ENCODE peak calls at places on chromosomes 6 and 20, in ten cellular contexts. K, M, F, H, W, V, Y, P, R and T are unnamed samples.

GRCh38 chr6:35663447-35664235 is 25.1 kb downstream of the FKBP5 start:
- DNase-seq in Y (no peak), W (no peak), P (peak), F (peak), M (peak), V (peak), R (peak), H (no peak), K (no peak), T (no peak)

GRCh38 chr6:64750910-64751309 is 956.1 kb downstream of the EYS start:
- DNase-seq in M (no peak), V (no peak), W (no peak), Y (no peak), R (no peak), F (no peak), H (no peak), K (no peak), P (no peak), T (no peak)

GRCh38 chr6:113860165-113860955 is 3.2 kb downstream of the MARCKS start:
- DNase-seq in M (peak), V (peak), P (peak), K (peak), H (no peak), W (no peak), F (peak), Y (no peak), R (peak), T (peak)

GRCh38 chr6:168083142-168083885 is 4.3 kb upstream of the FRMD1 start:
- DNase-seq in F (no peak), P (no peak), H (no peak), M (no peak), R (no peak), Y (no peak), V (no peak), W (no peak), K (peak), T (no peak)

GRCh38 chr6:65545920-65546319 is 161.1 kb downstream of the EYS start:
- DNase-seq in H (no peak), R (no peak), K (no peak), F (no peak), M (no peak), V (peak), P (no peak), Y (no peak), W (no peak), T (no peak)

GRCh38 chr20:41927189-41927588 is 309.0 kb upstream of the CHD6 start:
- DNase-seq in P (no peak), H (no peak), W (no peak), M (no peak), Y (no peak), V (no peak), K (no peak), R (no peak), F (no peak), T (no peak)

GRCh38 chr6:134103004-134103403 is 50.6 kb upstream of the SLC2A12 start:
- DNase-seq in M (no peak), P (no peak), Y (no peak), V (no peak), R (no peak), K (no peak), H (no peak), W (no peak), F (no peak), T (no peak)

GRCh38 chr6:12136905-12137304 is 124.8 kb downstream of the HIVEP1 start:
- DNase-seq in R (peak), W (no peak), M (no peak), P (no peak), F (peak), V (peak), K (no peak), Y (no peak), H (no peak), T (no peak)

GRCh38 chr6:113625850-113626249 is 231.3 kb upstream of the MARCKS start:
- DNase-seq in R (no peak), W (no peak), F (no peak), M (no peak), Y (no peak), H (no peak), K (no peak), V (no peak), P (no peak), T (no peak)

GRCh38 chr6:28105286-28105685 is 19.1 kb upstream of the ZSCAN16 start:
- DNase-seq in F (peak), V (peak), H (no peak), W (no peak), M (no peak), R (no peak), K (no peak), P (peak), Y (no peak), T (no peak)

DNA sequence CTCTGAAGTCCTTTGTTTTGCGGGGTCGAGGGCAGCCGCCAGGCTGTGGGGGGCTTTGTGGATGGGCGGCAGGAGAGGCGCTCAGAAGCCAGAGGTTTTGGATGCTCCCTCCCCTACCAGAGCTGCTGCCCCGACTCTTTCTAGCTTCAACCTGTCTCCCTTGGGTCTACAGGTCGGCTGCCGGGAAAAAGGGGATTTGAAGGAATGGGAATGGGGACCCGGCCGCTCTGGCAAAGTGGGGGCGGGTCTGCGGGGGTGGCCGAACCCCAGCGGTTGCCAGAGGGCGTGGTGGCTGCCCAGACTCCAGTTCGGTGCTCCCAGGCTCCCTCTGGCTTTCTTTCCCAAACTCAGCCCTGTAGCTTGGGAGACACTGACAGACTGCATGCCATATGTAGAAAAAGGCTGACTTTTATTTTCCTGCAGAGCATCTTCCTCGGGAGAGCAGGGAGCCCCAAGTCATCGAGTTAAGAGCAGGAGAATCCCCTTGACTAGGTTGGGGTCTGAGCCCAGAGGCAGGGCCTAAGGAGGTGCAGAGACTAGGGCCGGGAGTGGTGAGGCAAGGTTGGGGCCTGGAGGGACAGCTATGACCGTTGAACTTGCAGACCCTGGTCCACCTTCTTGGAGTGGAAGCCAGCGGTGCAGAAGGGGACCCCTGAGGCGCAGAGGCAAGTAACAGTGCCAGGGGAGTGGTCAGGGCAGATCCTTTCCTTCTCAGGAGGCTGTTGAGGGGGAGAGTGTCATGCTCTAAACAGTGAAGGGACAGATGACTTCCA is 1.4 kb upstream of the PPP1R18 start:
- DNase-seq in P (no peak), K (peak), M (no peak), F (peak), V (peak), H (peak), R (no peak), Y (no peak), W (no peak), T (no peak)
- TF ChIP-seq CTCF in P (no peak), K (no peak), M (peak), F (peak), V (peak), H (peak), R (no peak), Y (no peak), W (no peak), T (peak)

DNA sequence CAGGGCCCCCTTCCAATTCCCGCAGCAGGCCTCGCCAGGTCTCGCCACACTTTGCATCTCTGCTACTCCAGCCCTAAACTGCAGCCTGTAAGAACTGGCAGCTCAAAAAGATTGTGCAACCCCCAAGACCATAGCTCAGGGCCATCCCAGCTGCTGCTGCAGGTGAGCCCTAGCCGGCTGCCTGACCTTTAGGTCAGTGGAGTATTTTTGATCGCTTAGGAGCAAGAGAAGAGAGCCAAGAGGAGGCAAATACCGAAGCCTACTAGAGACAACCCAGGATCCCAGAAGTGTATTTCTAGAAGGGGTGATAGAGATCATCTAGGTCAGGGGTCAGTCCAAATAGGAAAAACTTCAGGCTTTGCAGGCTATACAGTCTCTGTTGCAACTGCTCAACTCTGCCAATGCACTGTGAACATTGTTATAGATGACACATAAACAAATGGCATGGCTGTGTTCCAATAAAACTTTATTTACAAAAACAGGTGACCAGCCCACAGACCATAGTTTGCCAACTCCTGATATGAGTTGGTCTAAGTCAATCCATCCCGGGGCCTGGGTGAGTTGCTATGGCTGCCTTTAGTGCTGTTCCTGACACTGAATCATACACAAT is 138.4 kb downstream of the EYA2 start:
- DNase-seq in F (peak), K (no peak), V (no peak), Y (no peak), M (no peak), W (no peak), P (no peak), R (no peak), H (no peak), T (no peak)
- H3K9ac ChIP-seq in F (no peak), K (no peak), V (no peak), Y (no peak), M (no peak), W (no peak), P (no peak), R (no peak), H (no peak), T (no peak)

GRCh38 chr6:36807143-36807542 is 32.1 kb downstream of the CPNE5 start:
- DNase-seq in P (no peak), H (no peak), V (no peak), M (no peak), Y (no peak), F (no peak), K (no peak), R (no peak), W (no peak), T (no peak)

GRCh38 chr6:36807750-36808149 is 31.5 kb downstream of the CPNE5 start:
- DNase-seq in H (no peak), R (no peak), K (no peak), Y (no peak), V (no peak), M (no peak), W (no peak), P (no peak), F (no peak), T (no peak)

GRCh38 chr6:36804549-36804948 is 34.7 kb downstream of the CPNE5 start:
- DNase-seq in P (no peak), H (no peak), Y (no peak), K (no peak), V (no peak), M (no peak), F (no peak), R (no peak), W (no peak), T (no peak)

GRCh38 chr6:36805107-36805797 is 34.0 kb downstream of the CPNE5 start:
- DNase-seq in M (peak), W (no peak), F (no peak), Y (no peak), H (no peak), K (no peak), R (no peak), P (no peak), V (no peak), T (no peak)

DNA sequence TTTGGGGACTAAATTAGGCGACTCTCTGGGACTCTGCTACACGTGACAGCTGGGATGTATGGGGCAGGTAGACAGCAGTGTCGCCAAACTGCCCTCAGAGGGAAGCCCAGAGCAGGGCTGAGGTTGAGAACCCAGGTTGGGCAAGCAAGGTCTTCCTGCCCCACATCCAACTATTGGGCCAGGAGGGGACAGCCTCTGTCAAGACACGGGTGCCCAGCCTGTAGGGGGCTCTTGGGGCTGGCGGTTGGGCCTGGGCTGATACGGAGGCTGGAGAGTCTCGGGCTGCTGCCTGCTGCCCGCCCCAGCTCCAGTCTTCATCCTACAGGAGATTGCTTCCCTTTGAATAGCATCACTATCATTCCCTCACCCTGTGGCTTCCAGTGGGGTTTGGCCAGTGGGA is 33.3 kb downstream of the CPNE5 start:
- DNase-seq in V (no peak), K (no peak), F (no peak), H (peak), P (no peak), W (no peak), R (no peak), M (peak), Y (no peak), T (peak)
- TF ChIP-seq CTCF in V (no peak), K (no peak), F (no peak), H (peak), P (no peak), W (no peak), R (no peak), M (peak), Y (no peak), T (peak)

DNA sequence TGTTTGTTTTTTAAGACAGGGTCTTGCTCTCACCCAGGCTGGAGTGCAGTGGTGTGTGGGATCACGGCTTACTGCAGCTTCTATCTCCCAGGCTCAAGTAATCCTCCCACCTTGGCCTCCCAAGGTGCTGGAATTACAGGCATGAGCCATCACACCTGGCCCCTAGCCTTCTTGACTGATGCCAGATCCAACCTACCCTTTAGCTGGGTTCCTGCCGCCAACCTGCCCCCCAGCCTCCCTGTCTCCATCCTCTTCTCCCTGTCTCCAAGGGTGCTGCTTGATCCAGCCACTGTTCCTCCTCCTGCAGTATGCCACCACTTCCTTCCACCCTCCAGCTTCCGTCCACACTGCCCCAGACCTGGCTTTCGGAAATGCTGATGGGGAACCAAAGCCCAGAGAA is 3.2 kb upstream of the C20orf144 start:
- DNase-seq in K (no peak), M (no peak), W (no peak), Y (no peak), P (no peak), H (no peak), V (no peak), F (no peak), R (no peak), T (no peak)
- H3K9ac ChIP-seq in K (no peak), M (no peak), W (no peak), Y (no peak), P (no peak), H (no peak), V (no peak), F (no peak), R (no peak), T (no peak)

DNA sequence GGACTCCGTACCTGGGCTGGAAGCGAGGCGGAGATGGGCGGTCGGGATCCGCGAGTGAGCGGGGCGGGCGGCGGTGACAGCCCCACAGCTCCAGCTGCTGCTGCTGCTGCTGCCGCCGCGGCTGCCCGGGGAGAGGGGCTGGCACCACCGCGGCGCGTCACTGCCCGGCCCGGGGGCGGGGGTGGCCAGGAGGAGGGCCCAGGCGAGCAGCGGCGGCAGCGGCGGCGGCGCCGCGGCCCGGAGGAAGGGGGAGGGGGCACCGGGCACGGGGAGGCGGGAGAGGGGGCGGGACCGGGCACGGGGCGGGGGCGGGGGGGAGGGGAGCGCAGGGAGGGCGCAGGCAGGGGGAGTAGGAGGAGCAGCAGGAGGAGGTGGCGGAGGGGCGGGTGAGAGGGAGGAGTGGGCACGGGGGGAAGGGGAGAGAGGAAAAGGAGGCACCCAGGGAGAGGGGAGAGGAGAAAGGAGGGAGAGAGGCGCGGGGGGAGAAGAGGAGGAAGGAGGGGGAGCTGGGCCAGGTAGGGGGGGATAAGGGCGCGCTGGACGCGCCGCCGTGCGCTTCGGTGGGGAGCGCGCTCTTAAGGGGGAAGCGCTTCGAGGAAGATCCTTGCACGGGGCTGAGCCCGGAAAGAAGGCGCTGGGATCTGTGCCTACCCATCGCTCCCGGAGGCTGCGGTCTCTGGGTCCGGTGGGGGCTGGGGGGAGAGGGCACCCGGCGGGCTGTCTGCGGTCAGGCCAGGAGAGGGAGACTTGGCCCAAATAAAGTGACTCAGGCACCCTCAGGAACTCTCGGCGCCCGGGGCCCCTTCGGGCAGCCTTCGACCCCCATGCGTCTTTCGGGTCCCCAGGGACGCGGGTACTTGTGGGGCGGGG is 101.5 kb downstream of the NOL4L start:
- DNase-seq in P (peak), F (peak), R (peak), M (peak), H (peak), K (peak), V (peak), W (peak), Y (peak), T (peak)
- TF ChIP-seq CTCF in P (no peak), F (no peak), R (peak), M (no peak), H (peak), K (no peak), V (no peak), W (no peak), Y (no peak), T (peak)

GRCh38 chr6:156396068-156396771 is 381.0 kb upstream of the ARID1B start:
- DNase-seq in V (no peak), H (no peak), Y (no peak), P (no peak), M (no peak), K (no peak), W (no peak), R (no peak), F (no peak), T (no peak)
- H3K9ac ChIP-seq in V (no peak), H (no peak), Y (no peak), P (no peak), M (no peak), K (no peak), W (no peak), R (no peak), F (no peak), T (no peak)

GRCh38 chr6:33313105-33313708 is 671 bp downstream of the TAPBP start:
- DNase-seq in H (peak), F (no peak), K (no peak), P (peak), W (peak), Y (no peak), M (peak), R (peak), V (peak), T (peak)

GRCh38 chr6:33314943-33315752 is 1.3 kb upstream of the TAPBP start:
- DNase-seq in F (peak), K (peak), R (peak), V (no peak), M (peak), H (peak), P (peak), W (no peak), Y (no peak), T (peak)

GRCh38 chr6:33315753-33316602 is 1.6 kb downstream of the ZBTB22 start:
- DNase-seq in M (no peak), H (no peak), Y (no peak), F (no peak), P (no peak), W (no peak), K (no peak), R (no peak), V (no peak), T (no peak)

GRCh38 chr6:33313709-33314514 is at the start of gene TAPBP:
- DNase-seq in V (peak), Y (no peak), W (peak), M (peak), R (peak), P (peak), K (peak), F (peak), H (peak), T (peak)

DNA sequence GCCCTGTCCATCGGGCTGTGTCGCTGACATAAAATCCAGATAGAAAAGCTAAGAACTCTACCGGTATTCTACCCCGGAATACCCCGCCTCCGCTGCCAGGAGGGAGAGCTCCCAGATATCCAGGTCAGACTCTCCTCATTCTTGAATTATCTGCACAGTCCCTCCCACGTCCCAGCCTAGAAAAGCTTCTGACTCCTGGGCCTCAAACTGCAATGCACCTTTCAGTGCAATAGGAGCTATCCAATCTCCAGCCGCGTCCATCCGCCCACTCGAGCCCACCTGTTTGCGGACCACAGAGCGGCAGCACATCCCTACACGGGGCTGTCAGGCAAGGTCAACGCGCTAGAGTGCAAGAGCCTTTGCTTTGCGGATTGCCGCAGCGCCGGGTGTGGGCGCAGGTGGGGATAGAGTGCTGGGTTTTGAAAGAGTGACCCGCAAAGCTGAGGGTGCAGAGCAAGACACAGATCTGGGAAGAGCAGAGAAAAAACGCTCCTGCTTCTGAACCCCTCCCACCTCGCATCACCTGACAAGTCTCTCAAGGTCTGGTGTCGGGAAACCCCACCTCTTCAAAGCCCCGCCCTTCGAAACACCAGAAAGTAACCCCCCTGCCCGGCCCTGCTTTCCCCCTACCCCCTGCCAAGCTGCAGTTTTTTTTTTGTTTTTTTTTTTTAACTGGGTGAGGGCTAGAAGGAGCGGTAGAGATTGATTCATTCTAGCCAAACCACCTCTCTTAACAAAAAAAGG is 1.3 kb downstream of the TAPBP start:
- DNase-seq in F (peak), K (peak), W (peak), V (peak), R (peak), P (peak), M (peak), Y (no peak), H (peak), T (peak)
- TF ChIP-seq CTCF in F (no peak), K (no peak), W (no peak), V (no peak), R (no peak), P (no peak), M (no peak), Y (no peak), H (no peak), T (peak)

GRCh38 chr20:63653041-63653973 is at the start of gene STMN3:
- DNase-seq in M (peak), V (peak), W (peak), F (peak), Y (peak), P (peak), K (peak), H (peak), R (peak), T (peak)
- H3K9ac ChIP-seq in M (no peak), V (peak), W (peak), F (no peak), Y (no peak), P (no peak), K (no peak), H (peak), R (no peak), T (no peak)